ENCODE peak calls at places on chromosomes 4 and X, in seven cellular contexts. C is CD8-positive, alpha-beta T cell; Q is Peyer's patch; Z is pancreas; E is fibroblast of lung; V is neural progenitor cell; B is bronchial epithelial cell. D is an unnamed sample. For H3K36me3, the result is how much of the 10 kb centered on the place peaks cover.

GRCh38 chr4:152679414-152680281 is at the start of gene TMEM154:
- DNase-seq in C (peak), Q (peak), Z (peak), E (peak), V (peak), B (peak), D (peak)

GRCh38 chrX:134908235-134908834 is 82.5 kb upstream of the SMIM10 start:
- DNase-seq in C (no peak), Q (no peak), Z (no peak), E (no peak), V (no peak), B (no peak), D (no peak)

GRCh38 chr4:56817840-56818491 is 3.5 kb downstream of the SPINK2 start:
- DNase-seq in C (no peak), Q (no peak), Z (no peak), E (peak), V (no peak), B (peak), D (peak)

GRCh38 chr4:3803475-3803847 is 37.3 kb downstream of the ADRA2C start:
- DNase-seq in C (no peak), Q (no peak), Z (no peak), E (no peak), V (no peak), B (no peak), D (no peak)

GRCh38 chr4:128600410-128600809 is 209.1 kb upstream of the JADE1 start:
- DNase-seq in C (no peak), Q (no peak), Z (peak), E (peak), V (no peak), B (peak), D (no peak)

GRCh38 chr4:115190529-115190928 is 77.1 kb upstream of the NDST4 start:
- DNase-seq in C (no peak), Q (no peak), Z (no peak), E (no peak), V (no peak), B (no peak), D (no peak)

GRCh38 chrX:56564921-56565861 is 1.8 kb downstream of the UBQLN2 start:
- DNase-seq in C (no peak), Q (no peak), Z (no peak), E (peak), V (peak), B (no peak), D (peak)

GRCh38 chr4:136392576-136392975 is 1139.7 kb downstream of the PCDH18 start:
- DNase-seq in C (no peak), Q (no peak), Z (no peak), E (peak), V (no peak), B (peak), D (no peak)

GRCh38 chr4:144288011-144288903 is 147.7 kb upstream of the GYPA start:
- DNase-seq in C (no peak), Q (no peak), Z (no peak), E (peak), V (peak), B (no peak), D (peak)

GRCh38 chrX:72409993-72410392 is 104.3 kb upstream of the CITED1 start:
- DNase-seq in C (no peak), Q (no peak), Z (no peak), E (no peak), V (no peak), B (no peak), D (no peak)

GRCh38 chr4:5133201-5133600 is 81.9 kb downstream of the STK32B start:
- DNase-seq in C (no peak), Q (no peak), Z (no peak), E (no peak), V (no peak), B (no peak), D (no peak)

GRCh38 chr4:74969507-74970474 is 36.9 kb downstream of the PARM1 start:
- DNase-seq in C (no peak), Q (no peak), Z (peak), E (no peak), V (peak), B (peak), D (no peak)

GRCh38 chr4:105895324-105895608 is at the start of gene NPNT:
- DNase-seq in C (no peak), Q (no peak), Z (peak), E (peak), V (peak), B (no peak), D (peak)

GRCh38 chr4:20017439-20017838 is 234.3 kb upstream of the SLIT2 start:
- DNase-seq in C (no peak), Q (no peak), Z (no peak), E (no peak), V (no peak), B (no peak), D (no peak)

GRCh38 chr4:176270669-176271068 is 1.6 kb upstream of the ASB5 start:
- DNase-seq in C (no peak), Q (no peak), Z (no peak), E (peak), V (no peak), B (peak), D (no peak)

GRCh38 chr4:145279122-145279960 is 99.0 kb upstream of the OTUD4 start:
- DNase-seq in C (no peak), Q (no peak), Z (no peak), E (peak), V (no peak), B (peak), D (no peak)

GRCh38 chr4:84750260-84750955 is 167.5 kb downstream of the CDS1 start:
- DNase-seq in C (no peak), Q (no peak), Z (no peak), E (peak), V (peak), B (peak), D (peak)

GRCh38 chrX:120726294-120726693 is 96.4 kb upstream of the C1GALT1C1 start:
- DNase-seq in C (no peak), Q (no peak), Z (no peak), E (no peak), V (no peak), B (no peak), D (peak)

GRCh38 chr4:167775374-167775773 is 317.0 kb upstream of the ANXA10 start:
- DNase-seq in C (no peak), Q (no peak), Z (no peak), E (peak), V (no peak), B (peak), D (no peak)

GRCh38 chrX:40176256-40176978 is 78.7 kb upstream of the BCOR start:
- DNase-seq in C (peak), Q (peak), Z (peak), E (peak), V (peak), B (no peak), D (peak)

GRCh38 chrX:132435222-132435621 is 53.6 kb downstream of the MBNL3 start:
- DNase-seq in C (no peak), Q (no peak), Z (no peak), E (no peak), V (no peak), B (no peak), D (no peak)

GRCh38 chr4:155999743-156000142 is 46.1 kb upstream of the CTSO start:
- DNase-seq in C (no peak), Q (no peak), Z (no peak), E (peak), V (peak), B (no peak), D (no peak)

GRCh38 chrX:2696698-2697215 is 5.7 kb downstream of the CD99 start:
- DNase-seq in C (peak), Q (peak), Z (no peak), E (peak), V (no peak), B (peak), D (peak)

GRCh38 chr4:185542626-185543336 is 7.5 kb upstream of the PDLIM3 start:
- DNase-seq in C (no peak), Q (no peak), Z (peak), E (peak), V (no peak), B (no peak), D (no peak)

GRCh38 chr4:76623217-76624060 is 188.4 kb downstream of the SHROOM3 start:
- DNase-seq in C (no peak), Q (no peak), Z (no peak), E (peak), V (no peak), B (peak), D (no peak)

GRCh38 chr4:136186650-136187049 is 1345.6 kb downstream of the PCDH18 start:
- DNase-seq in C (no peak), Q (no peak), Z (no peak), E (no peak), V (no peak), B (no peak), D (no peak)

GRCh38 chr4:98778206-98778605 is 119.8 kb upstream of the TSPAN5 start:
- DNase-seq in C (no peak), Q (no peak), Z (no peak), E (peak), V (no peak), B (peak), D (no peak)

GRCh38 chrX:31546130-31546529 is 474.3 kb upstream of the FTHL17 start:
- DNase-seq in C (no peak), Q (no peak), Z (no peak), E (peak), V (no peak), B (peak), D (no peak)

GRCh38 chr4:184422378-184422777 is 52.0 kb downstream of the IRF2 start:
- DNase-seq in C (no peak), Q (no peak), Z (no peak), E (no peak), V (no peak), B (no peak), D (no peak)
- TF ChIP-seq CTCF in C (no peak), Q (no peak), Z (no peak), E (no peak), V (no peak), B (no peak), D (no peak)

DNA sequence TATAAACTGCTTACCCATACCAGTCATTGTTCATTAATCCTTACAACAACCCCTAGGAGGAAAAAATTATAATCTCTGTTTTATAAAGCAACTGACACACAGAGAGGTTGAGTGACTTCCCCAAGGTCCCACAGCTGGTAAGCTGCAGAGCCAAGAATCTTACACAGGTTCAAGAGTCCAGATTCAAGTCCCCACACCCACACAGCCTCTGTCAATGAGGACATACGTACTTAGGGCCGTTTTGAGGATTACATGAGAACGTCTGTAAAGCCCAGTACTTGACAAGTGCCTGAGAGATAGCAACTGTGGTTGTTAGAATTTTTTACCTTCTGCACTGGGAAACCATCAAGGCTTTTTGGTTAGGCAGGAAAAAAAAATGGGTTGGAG is 556 bp upstream of the SLC25A43 start:
- DNase-seq in C (no peak), Q (no peak), Z (no peak), E (peak), V (no peak), B (no peak), D (no peak)
- H3K4me3 ChIP-seq in C (peak), Q (peak), Z (peak), E (peak), V (peak), B (peak), D (peak)

GRCh38 chr4:6299875-6300274 is 30.2 kb downstream of the WFS1 start:
- DNase-seq in C (no peak), Q (no peak), Z (no peak), E (no peak), V (no peak), B (no peak), D (no peak)
- H3K36me3 ChIP-seq in C (under half), Q (under half), Z (under half), E (under half), V (under half), B (under half), D (under half)

GRCh38 chrX:115467961-115468360 is 93.0 kb upstream of the PLS3 start:
- DNase-seq in C (no peak), Q (no peak), Z (no peak), E (no peak), V (no peak), B (no peak), D (no peak)
- TF ChIP-seq CTCF in C (no peak), Q (no peak), Z (no peak), E (no peak), V (no peak), B (no peak), D (no peak)

DNA sequence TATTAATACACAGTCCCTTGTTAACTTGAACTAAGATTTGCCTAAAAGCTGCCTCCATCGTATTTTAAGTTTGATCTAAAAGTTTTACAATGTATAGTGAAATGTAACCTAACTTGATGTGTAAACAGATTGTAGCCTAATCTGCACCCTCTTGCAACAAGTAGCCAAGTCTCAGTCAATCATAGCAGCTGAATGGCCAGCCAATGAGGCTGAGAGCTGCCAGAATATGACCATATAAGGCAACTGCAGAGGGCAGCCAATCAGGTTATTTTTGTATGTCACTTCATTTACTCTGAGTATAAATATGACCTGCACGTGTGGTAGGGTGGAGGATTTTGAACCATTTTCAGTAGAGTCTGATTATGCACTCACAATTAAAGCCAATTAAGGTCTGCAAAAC is 51.2 kb upstream of the SPANXN3 start:
- DNase-seq in C (no peak), Q (no peak), Z (no peak), E (no peak), V (no peak), B (no peak), D (no peak)
- H3K4me3 ChIP-seq in C (no peak), Q (no peak), Z (no peak), E (no peak), V (no peak), B (no peak), D (no peak)

GRCh38 chr4:13601060-13601459 is 26.5 kb downstream of the BOD1L1 start:
- DNase-seq in C (no peak), Q (peak), Z (no peak), E (no peak), V (no peak), B (no peak), D (no peak)
- H3K36me3 ChIP-seq in C (under half), Q (half or more), Z (half or more), E (under half), V (under half), B (under half), D (under half)

GRCh38 chrX:21382715-21383114 is 8.5 kb downstream of the CNKSR2 start:
- DNase-seq in C (no peak), Q (no peak), Z (no peak), E (no peak), V (no peak), B (peak), D (no peak)
- TF ChIP-seq CTCF in C (peak), Q (peak), Z (no peak), E (no peak), V (peak), B (peak), D (peak)

DNA sequence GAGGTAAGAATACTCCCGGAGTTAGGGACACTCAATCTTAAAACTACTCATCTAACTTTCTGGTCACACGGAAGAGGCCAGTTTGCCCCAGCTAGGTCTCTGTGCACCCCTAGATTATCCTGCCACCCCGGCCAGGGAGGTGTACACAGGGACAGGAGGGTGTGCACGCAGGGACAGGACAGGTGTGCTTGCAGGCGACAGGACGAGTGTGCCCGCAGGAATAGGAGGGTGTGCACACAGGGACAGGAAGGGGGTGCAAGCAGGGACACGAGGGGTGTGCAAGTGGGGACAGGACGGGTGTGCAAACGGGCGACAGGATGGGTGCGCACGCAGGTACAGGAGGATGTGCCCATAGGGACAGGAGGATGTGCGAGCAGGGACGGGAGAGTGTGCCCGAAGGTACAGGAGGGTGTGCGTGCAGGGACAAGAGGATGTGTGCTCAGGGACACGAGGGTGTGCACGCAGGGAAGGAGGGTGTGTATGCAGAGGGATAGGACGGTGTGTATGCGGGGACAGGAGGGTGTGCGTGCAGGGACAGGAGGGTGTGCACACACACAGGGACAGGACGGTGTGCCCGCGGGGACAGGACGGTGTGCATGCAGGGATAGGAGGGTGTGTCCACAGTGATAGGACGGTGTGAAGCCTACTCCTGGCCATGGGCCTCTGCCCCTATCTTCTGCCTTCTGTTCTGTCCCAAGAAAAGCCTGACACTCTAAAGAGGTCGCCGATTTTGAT is 4.1 kb downstream of the TMEM271 start:
- DNase-seq in C (no peak), Q (no peak), Z (no peak), E (no peak), V (no peak), B (no peak), D (no peak)
- H3K4me3 ChIP-seq in C (no peak), Q (no peak), Z (no peak), E (no peak), V (no peak), B (no peak), D (no peak)